ENCODE peak calls at places on chromosomes 6 and 20, in four cellular contexts. K is Calu3, Z is uterus, G is left ventricle myocardium inferior. L is an unnamed sample.

GRCh38 chr20:36919715-36920333 is 31.7 kb downstream of the SAMHD1 start:
- DNase-seq in K (peak; percentile 64), Z (no peak), G (no peak), L (no peak)

GRCh38 chr6:169972736-169973135 is 221.3 kb downstream of the ERMARD start:
- DNase-seq in G (peak; percentile 3), K (no peak), Z (no peak), L (no peak)

GRCh38 chr6:107618672-107619071 is 128.8 kb downstream of the SOBP start:
- DNase-seq in G (no peak), K (no peak), Z (no peak), L (no peak)

GRCh38 chr6:170367241-170367640 is 60.7 kb downstream of the FAM120B start:
- DNase-seq in G (no peak), K (no peak), Z (no peak), L (no peak)

GRCh38 chr6:48151142-48151541 is 40.1 kb upstream of the PTCHD4 start:
- DNase-seq in Z (no peak), K (no peak), G (no peak), L (no peak)

GRCh38 chr6:9825526-9825925 is 589.3 kb downstream of the TFAP2A start:
- DNase-seq in K (no peak), G (no peak), Z (no peak), L (no peak)

GRCh38 chr6:14596410-14596809 is 478.8 kb downstream of the CD83 start:
- DNase-seq in K (peak; percentile 11), G (no peak), Z (no peak), L (peak; percentile 78)

GRCh38 chr6:137342607-137343186 is 123.5 kb upstream of the IFNGR1 start:
- DNase-seq in K (no peak), Z (no peak), G (no peak), L (peak; percentile 41)

GRCh38 chr20:2798095-2798805 is 2.2 kb downstream of the CPXM1 start:
- DNase-seq in Z (no peak), K (no peak), G (no peak), L (no peak)

GRCh38 chr6:34343823-34344222 is 48.6 kb downstream of the NUDT3 start:
- DNase-seq in Z (no peak), K (no peak), G (no peak), L (no peak)

GRCh38 chr6:85494551-85495337 is 44.9 kb downstream of the NT5E start:
- DNase-seq in G (no peak), Z (no peak), K (no peak), L (no peak)

GRCh38 chr6:46174904-46175303 is 4.1 kb upstream of the ENPP5 start:
- DNase-seq in K (no peak), Z (no peak), G (no peak), L (no peak)

GRCh38 chr6:15715060-15715459 is 52.2 kb upstream of the DTNBP1 start:
- DNase-seq in K (no peak), Z (no peak), G (no peak), L (no peak)

GRCh38 chr6:35063701-35064507 is 77.2 kb downstream of the TCP11 start:
- DNase-seq in G (no peak), Z (no peak), K (no peak), L (no peak)

GRCh38 chr6:149129401-149130077 is 188.0 kb upstream of the TAB2 start:
- DNase-seq in Z (no peak), G (no peak), K (no peak), L (no peak)

GRCh38 chr6:19142236-19142635 is 694.9 kb upstream of the ID4 start:
- DNase-seq in G (no peak), Z (no peak), K (no peak), L (no peak)

GRCh38 chr20:17227669-17228623 is 1.1 kb downstream of the PCSK2 start:
- DNase-seq in G (no peak), Z (no peak), K (no peak), L (peak; percentile 41)

GRCh38 chr6:44176935-44177509 is 18.4 kb downstream of the CAPN11 start:
- DNase-seq in Z (no peak), K (no peak), G (no peak), L (no peak)

GRCh38 chr6:24240380-24240779 is 114.4 kb downstream of the NRSN1 start:
- DNase-seq in K (no peak), G (no peak), Z (no peak), L (no peak)

GRCh38 chr6:105929626-105930025 is 156.5 kb upstream of the PRDM1 start:
- DNase-seq in K (no peak), Z (no peak), G (no peak), L (no peak)

GRCh38 chr6:108560463-108561308 is at the start of gene FOXO3:
- DNase-seq in K (peak; percentile 94), Z (peak; percentile 92), G (peak; percentile 93), L (peak; percentile 96)

L was measured in lower lobe of right lung.